ENCODE peak calls at places on chromosomes 5 and 9, in seven cellular contexts. I is activated CD4-positive, alpha-beta T cell treated with anti-CD3 and anti-CD28 coated beads, Interleukin-2, amount 50 U/mL, for 1 hour; Y is neural progenitor cell; K is T-cell; T is naive B cell; N is GM23338; Z is B cell. E is an unnamed sample.

GRCh38 chr9:33101104-33101951 is 24.9 kb upstream of the SMU1 start:
- DNase-seq in I (no peak), T (no peak), N (no peak), K (no peak), Y (no peak), Z (no peak), E (no peak)

GRCh38 chr9:29717576-29717975 is 2144.3 kb upstream of the C9orf72 start:
- DNase-seq in I (no peak), Y (no peak), Z (no peak), K (no peak), N (no peak), T (no peak), E (no peak)

GRCh38 chr9:31542384-31543055 is 841.9 kb upstream of the ACO1 start:
- DNase-seq in Y (peak; percentile 38), Z (peak; percentile 23), N (peak; percentile 61), I (no peak), T (no peak), K (no peak), E (peak; percentile 67)

GRCh38 chr5:111127453-111128195 is 35.5 kb downstream of the WDR36 start:
- DNase-seq in Y (no peak), T (no peak), N (peak; percentile 67), I (no peak), K (no peak), Z (no peak), E (no peak)

GRCh38 chr9:9719373-9720112 is 893.3 kb downstream of the PTPRD start:
- DNase-seq in K (no peak), N (no peak), T (no peak), Y (peak; percentile 17), Z (no peak), I (no peak), E (peak; percentile 75)

GRCh38 chr9:134377143-134377484 is 50.9 kb downstream of the RXRA start:
- DNase-seq in Z (no peak), Y (no peak), N (no peak), I (no peak), T (no peak), K (no peak), E (no peak)

GRCh38 chr9:3526166-3526902 is 533 bp upstream of the RFX3 start:
- DNase-seq in Z (peak; percentile 92), K (peak; percentile 82), N (peak; percentile 91), T (peak; percentile 88), Y (peak; percentile 94), I (peak; percentile 86), E (peak; percentile 93)

GRCh38 chr5:143918961-143919360 is 107.0 kb downstream of the HMHB1 start:
- DNase-seq in T (no peak), Z (no peak), Y (no peak), I (no peak), N (no peak), K (no peak), E (no peak)

GRCh38 chr9:93060746-93061259 is 2.3 kb downstream of the SUSD3 start:
- DNase-seq in Z (no peak), K (no peak), N (no peak), Y (no peak), T (no peak), I (no peak), E (no peak)

GRCh38 chr5:98102926-98103325 is 670.5 kb upstream of the RGMB start:
- DNase-seq in T (no peak), K (no peak), Z (no peak), Y (no peak), N (no peak), I (no peak), E (no peak)

GRCh38 chr9:14270358-14271077 is 43.4 kb downstream of the NFIB start:
- DNase-seq in Y (no peak), Z (no peak), K (no peak), T (no peak), I (no peak), N (no peak), E (no peak)

GRCh38 chr5:96141749-96142148 is 180.1 kb upstream of the ELL2 start:
- DNase-seq in I (no peak), N (no peak), K (no peak), T (no peak), Y (no peak), Z (no peak), E (no peak)

GRCh38 chr5:1930880-1931589 is 48.3 kb upstream of the IRX4 start:
- DNase-seq in Z (no peak), N (peak; percentile 66), Y (peak; percentile 72), I (no peak), T (no peak), K (no peak), E (peak; percentile 89)

GRCh38 chr9:124290053-124290581 is 32.4 kb downstream of the NEK6 start:
- DNase-seq in I (no peak), K (no peak), Y (no peak), T (peak; percentile 83), Z (peak; percentile 84), N (no peak), E (no peak)

GRCh38 chr5:177595026-177595585 is 3.1 kb downstream of the TMED9 start:
- DNase-seq in T (no peak), K (no peak), Z (no peak), I (no peak), N (no peak), Y (no peak), E (no peak)

GRCh38 chr9:125513634-125514413 is 193.2 kb downstream of the MAPKAP1 start:
- DNase-seq in Z (no peak), N (no peak), Y (peak; percentile 28), K (no peak), I (no peak), T (no peak), E (peak; percentile 55)

GRCh38 chr9:89439571-89439970 is 58.3 kb downstream of the SEMA4D start:
- DNase-seq in K (no peak), Z (no peak), N (no peak), Y (no peak), I (no peak), T (no peak), E (no peak)

GRCh38 chr5:179265529-179266290 is 79.6 kb downstream of the ADAMTS2 start:
- DNase-seq in T (no peak), Z (no peak), K (no peak), I (no peak), Y (peak; percentile 51), N (peak; percentile 52), E (peak; percentile 67)

GRCh38 chr5:139696894-139697658 is 48.9 kb downstream of the CXXC5 start:
- DNase-seq in T (no peak), Y (peak; percentile 76), K (no peak), I (no peak), N (peak; percentile 87), Z (peak; percentile 49), E (peak; percentile 96)

GRCh38 chr5:74040065-74040551 is 414.1 kb downstream of the ARHGEF28 start:
- DNase-seq in Z (no peak), K (no peak), N (no peak), I (no peak), T (no peak), Y (no peak), E (no peak)

GRCh38 chr5:4042311-4042710 is 446.7 kb downstream of the IRX1 start:
- DNase-seq in K (no peak), Z (no peak), Y (no peak), T (no peak), I (no peak), N (no peak), E (no peak)

GRCh38 chr5:102743900-102744299 is 11.2 kb upstream of the PAM start:
- DNase-seq in K (no peak), I (no peak), T (no peak), Y (no peak), Z (no peak), N (no peak), E (no peak)

E was measured in endodermal cell.